ENCODE peak calls at places on chromosomes 2 and 18, in ten cellular contexts. X is endothelial cell; B is NCI-H1092 treated with DMSO at 0.1 percent for 48 hours; F is left ventricle myocardium superior; Y is RKO; K is colonic mucosa; N is stimulated activated CD4-positive, alpha-beta T cell treated with anti-CD3 and anti-CD28 coated beads, Interleukin-1b, Interleukin-23, amount 100 ng/mL, for 24 hours; E is hippocampal formation; T is activated T-helper 9 cell treated with anti-CD3 and anti-CD28 coated beads, Interleukin-2, amount 50 U/mL, for 16 hours; G is T-helper 2 cell. R is an unnamed sample.

GRCh38 chr2:225100269-225100668 is 58.0 kb upstream of the DOCK10 start:
- DNase-seq in X (no peak), B (no peak), F (no peak), Y (no peak), K (no peak), N (no peak), E (no peak), T (no peak), G (no peak), R (no peak)

GRCh38 chr2:219079417-219079816 is 18.7 kb upstream of the IHH start:
- DNase-seq in X (no peak), B (no peak), F (no peak), Y (no peak), K (peak; percentile 87), N (no peak), E (no peak), T (no peak), G (no peak), R (no peak)

GRCh38 chr2:145724499-145724898 is 1204.6 kb upstream of the ZEB2 start:
- DNase-seq in X (no peak), B (no peak), F (no peak), Y (no peak), K (no peak), N (no peak), E (no peak), T (no peak), G (no peak), R (no peak)

GRCh38 chr2:159290289-159290907 is 3.9 kb upstream of the WDSUB1 start:
- DNase-seq in X (no peak), B (peak; percentile 7), F (no peak), Y (peak; percentile 85), K (peak; percentile 24), N (no peak), E (no peak), T (no peak), G (no peak), R (peak; percentile 93)

GRCh38 chr2:176160251-176161040 is 3.3 kb downstream of the HOXD3 start:
- DNase-seq in X (no peak), B (no peak), F (no peak), Y (no peak), K (no peak), N (no peak), E (no peak), T (no peak), G (no peak), R (no peak)

GRCh38 chr2:161312996-161313395 is 4.8 kb downstream of the PSMD14 start:
- DNase-seq in X (no peak), B (no peak), F (no peak), Y (peak; percentile 75), K (no peak), N (no peak), E (no peak), T (no peak), G (no peak), R (no peak)

GRCh38 chr2:181781082-181781786 is 100.9 kb upstream of the NEUROD1 start:
- DNase-seq in X (no peak), B (peak; percentile 15), F (no peak), Y (no peak), K (peak; percentile 72), N (no peak), E (no peak), T (no peak), G (no peak), R (peak; percentile 88)

GRCh38 chr2:12127639-12128038 is 381.2 kb downstream of the LPIN1 start:
- DNase-seq in X (no peak), B (no peak), F (no peak), Y (no peak), K (no peak), N (no peak), E (no peak), T (no peak), G (no peak), R (no peak)

GRCh38 chr2:46720592-46721185 is 194.9 kb downstream of the MCFD2 start:
- DNase-seq in X (no peak), B (no peak), F (no peak), Y (no peak), K (no peak), N (no peak), E (no peak), T (no peak), G (no peak), R (no peak)

GRCh38 chr18:32920796-32921787 is 148.3 kb upstream of the KLHL14 start:
- DNase-seq in X (no peak), B (no peak), F (no peak), Y (peak; percentile 97), K (no peak), N (no peak), E (no peak), T (no peak), G (no peak), R (peak; percentile 68)

GRCh38 chr2:84393829-84394228 is 65.3 kb downstream of the SUCLG1 start:
- DNase-seq in X (no peak), B (no peak), F (no peak), Y (no peak), K (no peak), N (no peak), E (no peak), T (no peak), G (no peak), R (no peak)

GRCh38 chr2:219309278-219309677 is at the start of gene PTPRN:
- DNase-seq in X (no peak), B (peak; percentile 27), F (no peak), Y (no peak), K (no peak), N (no peak), E (no peak), T (no peak), G (no peak), R (no peak)

GRCh38 chr2:158999458-158999857 is 31.0 kb downstream of the TANC1 start:
- DNase-seq in X (no peak), B (no peak), F (no peak), Y (no peak), K (no peak), N (no peak), E (peak; percentile 47), T (no peak), G (no peak), R (peak; percentile 51)

GRCh38 chr2:3488768-3489448 is 30.4 kb downstream of the ADI1 start:
- DNase-seq in X (no peak), B (no peak), F (no peak), Y (no peak), K (no peak), N (no peak), E (no peak), T (no peak), G (no peak), R (no peak)

GRCh38 chr2:188808921-188809320 is 165.3 kb upstream of the COL3A1 start:
- DNase-seq in X (no peak), B (no peak), F (no peak), Y (no peak), K (no peak), N (no peak), E (no peak), T (no peak), G (no peak), R (no peak)

GRCh38 chr2:88187038-88187676 is 17.0 kb downstream of the THNSL2 start:
- DNase-seq in X (peak; percentile 77), B (peak; percentile 49), F (peak; percentile 74), Y (peak; percentile 46), K (peak; percentile 80), N (no peak), E (peak; percentile 57), T (no peak), G (no peak), R (peak; percentile 22)

GRCh38 chr2:234241656-234242445 is 191.3 kb downstream of the SPP2 start:
- DNase-seq in X (no peak), B (no peak), F (no peak), Y (peak; percentile 49), K (no peak), N (no peak), E (no peak), T (no peak), G (no peak), R (no peak)

GRCh38 chr2:75570948-75571729 is 10.4 kb upstream of the EVA1A start:
- DNase-seq in X (no peak), B (no peak), F (peak; percentile 35), Y (no peak), K (no peak), N (no peak), E (peak; percentile 66), T (no peak), G (no peak), R (no peak)

R was measured in Kasumi-1.